ENCODE peak calls at places on chromosomes 7 and 10, in five cellular contexts. L, V, O, X and P are unnamed samples.

GRCh38 chr10:79241990-79242619 is 105.2 kb upstream of the PPIF start:
- DNase-seq in L (peak; percentile 67), V (no peak), O (peak; percentile 69), X (no peak), P (peak; percentile 51)

GRCh38 chr10:111142082-111142481 is 65.3 kb downstream of the ADRA2A start:
- DNase-seq in L (no peak), V (peak; percentile 8), O (no peak), X (no peak), P (no peak)

GRCh38 chr10:121404611-121405010 is 193.6 kb downstream of the FGFR2 start:
- DNase-seq in L (no peak), V (no peak), O (no peak), X (no peak), P (no peak)

GRCh38 chr10:29881336-29881751 is 178.0 kb downstream of the JCAD start:
- DNase-seq in L (no peak), V (no peak), O (peak; percentile 20), X (no peak), P (no peak)

GRCh38 chr10:78301891-78302738 is 268.5 kb downstream of the RPS24 start:
- DNase-seq in L (peak; percentile 21), V (no peak), O (peak; percentile 45), X (peak; percentile 6), P (no peak)

GRCh38 chr7:112937651-112938390 is 147.6 kb upstream of the TMEM168 start:
- DNase-seq in L (peak; percentile 45), V (no peak), O (no peak), X (no peak), P (no peak)

GRCh38 chr10:29306688-29307087 is 17.8 kb downstream of the LYZL1 start:
- DNase-seq in L (no peak), V (no peak), O (no peak), X (no peak), P (no peak)

GRCh38 chr10:22341190-22341935 is 3.9 kb upstream of the SPAG6 start:
- DNase-seq in L (peak; percentile 15), V (no peak), O (no peak), X (no peak), P (peak; percentile 53)

GRCh38 chr10:19247843-19248242 is 199.2 kb downstream of the MALRD1 start:
- DNase-seq in L (no peak), V (no peak), O (no peak), X (peak; percentile 7), P (no peak)

GRCh38 chr10:90779573-90779972 is 78.3 kb downstream of the HTR7 start:
- DNase-seq in L (peak; percentile 6), V (peak; percentile 8), O (no peak), X (peak; percentile 13), P (peak; percentile 26)

GRCh38 chr10:104445359-104445758 is 91.7 kb downstream of the CFAP58 start:
- DNase-seq in L (peak; percentile 77), V (no peak), O (no peak), X (no peak), P (no peak)

GRCh38 chr7:144818516-144818915 is 17.3 kb downstream of the TPK1 start:
- DNase-seq in L (no peak), V (no peak), O (no peak), X (no peak), P (peak; percentile 46)

GRCh38 chr10:51707392-51707791 is 8.0 kb upstream of the CSTF2T start:
- DNase-seq in L (no peak), V (no peak), O (no peak), X (no peak), P (no peak)

GRCh38 chr10:34049887-34050286 is 715.4 kb upstream of the NRP1 start:
- DNase-seq in L (peak; percentile 82), V (no peak), O (no peak), X (no peak), P (no peak)

GRCh38 chr10:97203220-97203619 is 17.5 kb upstream of the SLIT1 start:
- DNase-seq in L (no peak), V (no peak), O (no peak), X (no peak), P (no peak)

GRCh38 chr7:15561840-15562239 is at the start of gene AGMO:
- DNase-seq in L (no peak), V (no peak), O (no peak), X (peak; percentile 39), P (peak; percentile 37)

GRCh38 chr10:34666008-34666700 is 148.9 kb downstream of the PARD3 start:
- DNase-seq in L (peak; percentile 94), V (peak; percentile 77), O (no peak), X (no peak), P (peak; percentile 83)

GRCh38 chr7:148633761-148634160 is 43.2 kb downstream of the C7orf33 start:
- DNase-seq in L (no peak), V (no peak), O (no peak), X (no peak), P (no peak)

GRCh38 chr10:44206127-44206818 is 178.6 kb downstream of the CXCL12 start:
- DNase-seq in L (peak; percentile 23), V (no peak), O (no peak), X (no peak), P (no peak)

GRCh38 chr10:69043931-69044531 is 43.9 kb upstream of the SRGN start:
- DNase-seq in L (no peak), V (no peak), O (no peak), X (no peak), P (no peak)

GRCh38 chr7:145175366-145175765 is 339.5 kb upstream of the TPK1 start:
- DNase-seq in L (no peak), V (no peak), O (no peak), X (no peak), P (no peak)

GRCh38 chr10:7030134-7030855 is 380.5 kb downstream of the SFMBT2 start:
- DNase-seq in L (no peak), V (no peak), O (no peak), X (no peak), P (no peak)

DNA sequence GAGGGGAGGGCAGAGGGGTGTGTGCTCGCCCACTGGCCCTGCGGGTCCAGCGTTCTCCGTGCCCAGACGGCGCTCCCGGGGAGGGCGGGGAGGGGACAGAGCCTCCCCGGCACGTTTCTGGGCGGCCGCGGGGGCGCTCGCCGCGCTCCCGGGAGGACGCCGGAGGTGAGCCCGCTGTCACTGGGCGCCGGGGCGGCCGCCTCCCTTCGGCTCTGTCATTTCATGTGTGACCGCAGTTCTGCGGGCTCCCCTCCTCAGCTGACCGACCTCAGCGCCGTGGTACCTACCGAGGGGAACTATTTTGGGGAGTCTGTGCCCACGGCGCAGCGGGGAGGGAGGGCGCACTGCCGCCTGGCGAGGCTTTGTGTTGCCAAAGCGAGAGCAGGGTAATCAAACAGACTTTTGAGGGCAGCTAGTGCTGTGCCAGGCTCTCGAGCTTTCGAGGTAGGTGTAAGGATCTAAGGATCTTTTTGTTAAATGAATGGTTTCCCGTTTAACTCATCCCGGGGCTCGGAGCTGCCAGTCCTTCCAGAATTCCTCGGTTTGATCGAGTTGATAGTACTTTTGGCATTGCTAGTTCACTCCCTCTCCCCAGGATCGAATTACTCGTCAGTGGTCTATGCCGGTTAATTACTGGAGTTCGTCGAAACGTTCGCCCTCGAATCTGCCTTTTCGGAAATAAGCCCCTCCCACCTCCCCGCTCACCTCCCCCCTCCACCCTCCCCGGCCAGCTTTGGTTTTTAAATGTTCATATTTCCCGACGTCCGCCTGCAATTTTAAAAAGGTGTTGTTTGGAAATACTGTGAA is 1.9 kb downstream of the ARID5B start:
- DNase-seq in L (peak; percentile 55), V (peak; percentile 42), O (peak; percentile 56), X (peak; percentile 38), P (peak; percentile 69)
- TF ChIP-seq POLR2A in L (no peak), V (no peak), O (no peak), X (peak; percentile 47), P (no peak)

GRCh38 chr10:132314336-132314735 is 6.6 kb upstream of the STK32C start:
- DNase-seq in L (no peak), V (no peak), O (no peak), X (no peak), P (no peak)
- H3K4me1 ChIP-seq in L (peaks cover under 1% of the 10 kb centered on the region), V (peaks cover 19% of the 10 kb centered on the region), O (no peaks in the 10 kb centered on the region), X (peaks cover 44% of the 10 kb centered on the region), P (no peaks in the 10 kb centered on the region)

DNA sequence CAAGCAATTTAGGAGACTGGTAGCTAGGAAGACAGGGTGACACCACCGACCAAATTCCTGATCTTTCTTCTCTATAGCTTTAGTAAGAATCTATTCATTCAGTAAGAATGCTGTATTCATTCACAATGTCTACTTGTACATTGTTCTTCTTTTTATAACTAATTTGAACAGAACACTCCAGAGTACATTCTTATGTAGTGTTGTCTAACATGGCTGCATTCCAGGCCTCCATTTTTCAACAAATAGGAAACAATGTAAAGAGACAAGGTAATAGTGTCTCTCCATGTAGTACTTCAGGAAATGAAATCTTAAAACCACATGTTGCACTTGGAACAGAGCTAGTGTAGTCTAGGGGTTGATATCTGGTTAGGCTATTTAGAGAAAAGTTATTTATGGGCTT is 1.8 kb downstream of the VCL start:
- DNase-seq in L (peak; percentile 59), V (no peak), O (no peak), X (peak; percentile 38), P (peak; percentile 65)
- H3K9ac ChIP-seq in L (peak overlapping the region; percentile 99), V (peak overlapping the region; percentile 98), O (peak overlapping the region; percentile 95), X (peak overlapping the region; percentile 97), P (peak overlapping the region; percentile 95)

GRCh38 chr7:1464694-1465093 is 5.4 kb upstream of the MICALL2 start:
- DNase-seq in L (no peak), V (no peak), O (no peak), X (no peak), P (no peak)

GRCh38 chr7:1466524-1467271 is 7.4 kb upstream of the MICALL2 start:
- DNase-seq in L (peak; percentile 41), V (no peak), O (peak; percentile 81), X (peak; percentile 93), P (peak; percentile 20)

GRCh38 chr7:1470901-1471300 is 11.6 kb upstream of the MICALL2 start:
- DNase-seq in L (no peak), V (no peak), O (no peak), X (no peak), P (no peak)

GRCh38 chr7:1468203-1468602 is 8.9 kb upstream of the MICALL2 start:
- DNase-seq in L (no peak), V (no peak), O (no peak), X (no peak), P (no peak)

GRCh38 chr7:1468899-1469298 is 9.6 kb upstream of the MICALL2 start:
- DNase-seq in L (no peak), V (no peak), O (no peak), X (no peak), P (no peak)
- TF ChIP-seq POLR2A in L (no peak), V (no peak), O (no peak), X (no peak), P (no peak)

DNA sequence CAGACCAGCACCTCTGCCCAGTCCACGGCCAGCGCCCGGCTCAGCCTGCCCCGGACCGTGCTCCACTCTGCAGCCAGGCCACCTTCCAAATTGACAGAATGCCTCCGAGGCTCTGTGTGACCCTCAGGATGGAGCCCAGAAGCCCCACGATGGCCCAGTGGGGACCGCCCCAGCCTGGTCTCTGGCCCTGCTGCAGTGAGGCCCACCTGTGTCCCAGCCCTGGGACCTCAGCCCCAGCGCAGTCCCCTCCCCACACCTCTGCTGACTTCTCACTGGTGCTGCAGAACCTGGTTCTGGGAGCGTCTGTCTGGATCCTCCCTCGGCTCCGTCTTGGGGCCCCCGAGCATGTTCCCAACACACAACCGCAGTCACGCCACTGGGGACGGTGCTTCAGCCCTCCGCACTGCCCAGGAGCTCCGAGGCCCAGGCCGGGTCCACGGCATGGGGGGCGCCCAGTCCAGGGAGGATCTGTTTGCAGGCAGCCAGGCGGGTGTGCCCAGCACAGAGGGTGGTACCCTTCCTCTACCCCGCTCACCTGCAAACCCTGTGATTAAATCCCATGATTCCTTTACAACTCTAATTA is 248.1 kb downstream of the ELFN1 start:
- DNase-seq in L (no peak), V (no peak), O (no peak), X (no peak), P (no peak)
- H3K4me1 ChIP-seq in L (peaks cover 17% of the 10 kb centered on the region), V (no peaks in the 10 kb centered on the region), O (no peaks in the 10 kb centered on the region), X (peaks cover 12% of the 10 kb centered on the region), P (no peaks in the 10 kb centered on the region)

GRCh38 chr7:101170617-101171441 is 5.5 kb upstream of the VGF start:
- DNase-seq in L (no peak), V (no peak), O (no peak), X (no peak), P (no peak)
- H3K9ac ChIP-seq in L (no peak overlapping the region), V (no peak overlapping the region), O (no peak overlapping the region), X (no peak overlapping the region), P (no peak overlapping the region)